ENCODE peak calls at places on chromosome 7, in four cellular contexts. S is cardiac fibroblast, Z is psoas muscle, N is IMR-90. O is an unnamed sample.

GRCh38 chr7:155594961-155595366 is 48.6 kb upstream of the CNPY1 start:
- DNase-seq in Z (no peak), S (no peak), N (no peak), O (peak)

GRCh38 chr7:151115836-151116418 is 29.7 kb downstream of the AGAP3 start:
- DNase-seq in N (no peak), S (no peak), Z (no peak), O (no peak)

GRCh38 chr7:157335991-157336382 is 817 bp upstream of the DNAJB6 start:
- DNase-seq in N (no peak), Z (peak), S (no peak), O (no peak)

GRCh38 chr7:71824356-71824755 is 587.8 kb downstream of the CALN1 start:
- DNase-seq in S (peak), N (no peak), Z (no peak), O (no peak)

GRCh38 chr7:44368885-44369284 is 43.5 kb upstream of the CAMK2B start:
- DNase-seq in Z (no peak), N (no peak), S (peak), O (peak)

GRCh38 chr7:135721198-135721820 is 6.7 kb downstream of the SLC13A4 start:
- DNase-seq in S (no peak), N (no peak), Z (no peak), O (no peak)

GRCh38 chr7:121083790-121084251 is 95.3 kb downstream of the CPED1 start:
- DNase-seq in Z (no peak), S (peak), N (peak), O (peak)

GRCh38 chr7:127831312-127832212 is 179.6 kb downstream of the SND1 start:
- DNase-seq in S (no peak), N (no peak), Z (no peak), O (no peak)

GRCh38 chr7:116591202-116592040 is 66.6 kb downstream of the CAV1 start:
- DNase-seq in N (peak), S (peak), Z (no peak), O (no peak)

GRCh38 chr7:106110885-106111670 is 1.0 kb downstream of the SYPL1 start:
- DNase-seq in S (peak), Z (no peak), N (no peak), O (no peak)

GRCh38 chr7:155878250-155878649 is 66.0 kb upstream of the SHH start:
- DNase-seq in S (no peak), N (no peak), Z (peak), O (no peak)

GRCh38 chr7:139947021-139947420 is 115.7 kb downstream of the PARP12 start:
- DNase-seq in N (no peak), S (no peak), Z (no peak), O (no peak)

GRCh38 chr7:13713092-13713491 is 276.4 kb downstream of the ETV1 start:
- DNase-seq in N (no peak), S (no peak), Z (no peak), O (no peak)

GRCh38 chr7:132295198-132295597 is 281.1 kb downstream of the PLXNA4 start:
- DNase-seq in S (peak), N (no peak), Z (no peak), O (no peak)

GRCh38 chr7:38846280-38846679 is 62.7 kb downstream of the VPS41 start:
- DNase-seq in S (peak), Z (no peak), N (peak), O (peak)

GRCh38 chr7:6615853-6616555 is 594 bp downstream of the ZNF853 start:
- DNase-seq in Z (peak), S (no peak), N (no peak), O (no peak)

GRCh38 chr7:149680316-149681025 is 92.9 kb downstream of the ZNF467 start:
- DNase-seq in Z (no peak), S (peak), N (peak), O (no peak)

GRCh38 chr7:44793919-44794715 is 2.4 kb upstream of the PPIA start:
- DNase-seq in S (no peak), Z (no peak), N (peak), O (no peak)

GRCh38 chr7:128166603-128167315 is 74.3 kb upstream of the LEP start:
- DNase-seq in N (no peak), S (peak), Z (no peak), O (peak)

GRCh38 chr7:117110480-117111315 is 157.4 kb downstream of the ST7 start:
- DNase-seq in N (no peak), Z (no peak), S (no peak), O (no peak)

GRCh38 chr7:96143495-96144259 is 178.2 kb downstream of the SLC25A13 start:
- DNase-seq in N (no peak), Z (no peak), S (no peak), O (no peak)

GRCh38 chr7:73895626-73896025 is 34.7 kb downstream of the TMEM270 start:
- DNase-seq in S (no peak), N (no peak), Z (no peak), O (no peak)

GRCh38 chr7:111672901-111673300 is 110.6 kb upstream of the IMMP2L start:
- DNase-seq in N (no peak), Z (no peak), S (no peak), O (no peak)

GRCh38 chr7:143415696-143416095 is 7.0 kb upstream of the EPHA1 start:
- DNase-seq in N (peak), Z (no peak), S (peak), O (peak)

DNA sequence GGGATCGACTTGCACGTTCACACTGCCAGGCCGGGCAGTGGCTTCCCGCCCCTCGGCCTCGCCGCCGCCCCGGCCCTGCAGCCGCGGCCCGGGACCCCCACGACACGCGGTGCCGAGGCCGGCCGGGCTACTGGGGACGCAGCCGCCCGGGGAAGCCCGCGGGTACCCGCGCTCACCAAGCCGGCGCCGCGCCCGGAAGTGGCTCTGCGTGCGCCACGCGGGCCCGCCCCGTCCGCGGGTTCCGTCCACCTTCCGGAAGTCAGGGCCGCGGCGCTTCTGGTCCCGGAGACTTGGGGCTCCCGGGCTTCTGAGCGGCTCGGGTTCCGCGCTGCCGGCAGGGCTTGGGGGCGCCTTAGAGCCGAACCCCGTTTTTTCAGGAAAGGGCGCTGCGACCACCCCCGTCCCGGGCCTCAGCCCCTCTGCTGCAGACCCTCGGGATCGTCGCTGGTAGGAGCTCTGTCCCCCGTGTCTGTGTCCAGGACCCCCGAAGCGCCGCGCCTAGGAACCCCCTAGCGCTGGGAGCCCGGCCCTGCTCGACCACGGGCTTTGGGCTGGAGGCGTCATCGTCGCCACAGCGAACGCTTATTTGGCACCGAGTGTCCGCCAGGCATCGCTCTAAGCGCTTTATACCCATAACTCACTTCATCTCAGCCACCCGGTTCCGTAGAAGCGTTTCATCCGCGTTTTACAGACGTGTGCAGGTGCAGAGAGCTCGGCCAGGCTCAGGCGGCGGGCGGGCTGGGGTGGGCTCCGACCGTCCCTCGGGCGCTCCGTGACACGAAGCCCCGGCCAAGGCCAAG is at the start of gene PSMG3:
- DNase-seq in N (peak), Z (peak), S (peak), O (peak)
- TF ChIP-seq CTCF in N (peak), Z (peak), S (peak), O (peak)

GRCh38 chr7:19107142-19107391 is 10.4 kb downstream of the TWIST1 start:
- DNase-seq in Z (no peak), S (no peak), N (no peak), O (no peak)
- H3K4me3 ChIP-seq in Z (peak), S (peak), N (peak), O (peak)

DNA sequence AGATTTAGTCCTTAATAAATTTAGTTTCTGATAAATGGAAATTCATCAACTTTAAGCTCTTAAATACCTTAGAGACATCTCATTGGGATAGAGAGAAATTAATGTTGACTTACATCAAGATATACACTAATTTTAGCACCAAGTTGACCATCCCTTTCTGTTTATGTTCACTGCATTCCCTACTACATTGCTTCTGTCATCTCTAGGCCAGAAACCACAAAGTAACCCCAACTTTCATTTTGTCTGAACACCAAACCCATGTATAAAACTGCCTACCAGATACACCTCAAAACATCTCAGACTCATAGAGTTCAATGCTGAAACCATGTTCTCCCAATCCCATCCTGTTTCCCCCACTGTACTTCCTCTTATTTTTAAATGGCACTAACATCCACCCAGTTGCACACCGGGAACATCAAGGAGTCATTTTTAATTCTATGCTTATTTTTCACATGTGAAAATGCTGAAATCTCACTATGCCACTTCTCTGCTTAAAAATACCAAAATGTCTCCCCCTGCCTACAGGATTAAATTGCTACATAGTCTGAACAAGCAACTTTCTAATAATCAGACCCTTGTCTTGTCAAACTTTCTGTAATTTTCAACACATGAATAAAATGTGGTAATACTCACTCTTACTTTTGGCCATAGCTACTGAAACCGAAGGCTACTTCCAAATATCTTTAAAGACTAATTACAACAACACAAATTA is 201.6 kb downstream of the SEMA3D start:
- DNase-seq in N (peak), Z (no peak), S (peak), O (no peak)
- TF ChIP-seq CTCF in N (no peak), Z (no peak), S (no peak), O (peak)

DNA sequence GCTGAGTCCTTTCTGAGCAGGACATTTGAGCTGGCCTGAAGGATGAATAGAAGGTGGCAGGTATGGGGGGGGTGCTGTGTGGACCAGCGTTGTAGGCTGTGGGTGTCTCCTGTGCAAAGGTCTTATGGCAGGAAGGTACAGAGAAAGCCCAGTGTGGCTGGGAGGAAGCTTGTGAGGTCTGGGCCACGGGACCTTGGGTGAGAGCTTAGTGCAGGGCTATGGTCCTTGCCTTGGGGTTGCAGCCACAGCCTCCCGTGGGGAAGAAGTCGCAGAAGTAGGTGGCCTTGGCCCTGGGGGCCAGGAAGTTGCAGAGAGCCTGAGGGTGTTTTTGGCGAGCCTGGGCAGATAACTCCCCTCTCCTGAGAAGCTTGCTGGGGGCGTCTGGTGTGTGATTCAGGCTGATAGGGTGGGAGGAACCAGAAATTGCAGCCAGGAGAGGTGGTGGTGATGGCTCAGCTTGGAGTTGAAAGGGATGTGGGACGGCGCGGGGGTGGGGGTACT is 172.0 kb upstream of the TNRC18 start:
- DNase-seq in N (peak), Z (no peak), S (peak), O (peak)
- H3K4me3 ChIP-seq in N (peak), Z (peak), S (peak), O (peak)